ENCODE peak calls at places on chromosomes 12 and 14, in ten cellular contexts. One of them, this sample, is unnamed.

GRCh38 chr12:31650927-31651326 is 8.6 kb upstream of the ETFBKMT start:
- DNase-seq in AG04449: no peak
- DNase-seq in psoas muscle: no peak
- DNase-seq in epithelial cell of esophagus: peak; percentile 9
- DNase-seq in sigmoid colon: no peak
- DNase-seq in ovary: no peak
- DNase-seq in AG04450: no peak
- DNase-seq in spleen: no peak
- DNase-seq in fibroblast of villous mesenchyme: peak; percentile 89
- DNase-seq in CD8-positive, alpha-beta memory T cell: no peak
- DNase-seq in this sample: no peak

GRCh38 chr12:30019386-30020140 is 235.8 kb upstream of the TMTC1 start:
- DNase-seq in AG04449: no peak
- DNase-seq in psoas muscle: no peak
- DNase-seq in epithelial cell of esophagus: no peak
- DNase-seq in sigmoid colon: no peak
- DNase-seq in ovary: no peak
- DNase-seq in AG04450: no peak
- DNase-seq in spleen: no peak
- DNase-seq in fibroblast of villous mesenchyme: peak; percentile 70
- DNase-seq in CD8-positive, alpha-beta memory T cell: no peak
- DNase-seq in this sample: peak; percentile 28

GRCh38 chr12:74509886-74510285 is 27.7 kb upstream of the ATXN7L3B start:
- DNase-seq in AG04449: no peak
- DNase-seq in psoas muscle: no peak
- DNase-seq in epithelial cell of esophagus: no peak
- DNase-seq in sigmoid colon: no peak
- DNase-seq in ovary: no peak
- DNase-seq in AG04450: no peak
- DNase-seq in spleen: no peak
- DNase-seq in fibroblast of villous mesenchyme: no peak
- DNase-seq in CD8-positive, alpha-beta memory T cell: no peak
- DNase-seq in this sample: no peak

GRCh38 chr12:101877816-101878811 is 734 bp downstream of the DRAM1 start:
- DNase-seq in AG04449: no peak
- DNase-seq in psoas muscle: peak; percentile 65
- DNase-seq in epithelial cell of esophagus: peak; percentile 32
- DNase-seq in sigmoid colon: peak; percentile 75
- DNase-seq in ovary: no peak
- DNase-seq in AG04450: no peak
- DNase-seq in spleen: no peak
- DNase-seq in fibroblast of villous mesenchyme: peak; percentile 53
- DNase-seq in CD8-positive, alpha-beta memory T cell: no peak
- DNase-seq in this sample: peak; percentile 23

GRCh38 chr12:47768323-47768811 is 4.7 kb upstream of the SLC48A1 start:
- DNase-seq in AG04449: no peak
- DNase-seq in psoas muscle: no peak
- DNase-seq in epithelial cell of esophagus: peak; percentile 85
- DNase-seq in sigmoid colon: no peak
- DNase-seq in ovary: no peak
- DNase-seq in AG04450: no peak
- DNase-seq in spleen: no peak
- DNase-seq in fibroblast of villous mesenchyme: no peak
- DNase-seq in CD8-positive, alpha-beta memory T cell: no peak
- DNase-seq in this sample: peak; percentile 69

GRCh38 chr12:106078358-106079025 is 60.3 kb downstream of the NUAK1 start:
- DNase-seq in AG04449: peak; percentile 41
- DNase-seq in psoas muscle: peak; percentile 92
- DNase-seq in epithelial cell of esophagus: peak; percentile 21
- DNase-seq in sigmoid colon: peak; percentile 75
- DNase-seq in ovary: no peak
- DNase-seq in AG04450: no peak
- DNase-seq in spleen: no peak
- DNase-seq in fibroblast of villous mesenchyme: no peak
- DNase-seq in CD8-positive, alpha-beta memory T cell: no peak
- DNase-seq in this sample: peak; percentile 30

GRCh38 chr14:90827919-90828610 is 11.8 kb upstream of the TTC7B start:
- DNase-seq in AG04449: no peak
- DNase-seq in psoas muscle: peak; percentile 96
- DNase-seq in epithelial cell of esophagus: peak; percentile 87
- DNase-seq in sigmoid colon: peak; percentile 96
- DNase-seq in ovary: peak; percentile 92
- DNase-seq in AG04450: peak; percentile 26
- DNase-seq in spleen: peak; percentile 97
- DNase-seq in fibroblast of villous mesenchyme: peak; percentile 84
- DNase-seq in CD8-positive, alpha-beta memory T cell: peak; percentile 86
- DNase-seq in this sample: peak; percentile 82

GRCh38 chr14:100093322-100093721 is 28.1 kb downstream of the EVL start:
- DNase-seq in AG04449: no peak
- DNase-seq in psoas muscle: no peak
- DNase-seq in epithelial cell of esophagus: no peak
- DNase-seq in sigmoid colon: no peak
- DNase-seq in ovary: no peak
- DNase-seq in AG04450: no peak
- DNase-seq in spleen: no peak
- DNase-seq in fibroblast of villous mesenchyme: no peak
- DNase-seq in CD8-positive, alpha-beta memory T cell: no peak
- DNase-seq in this sample: no peak

GRCh38 chr14:105851716-105852377 is 325.5 kb downstream of the TMEM121 start:
- DNase-seq in AG04449: no peak
- DNase-seq in psoas muscle: no peak
- DNase-seq in epithelial cell of esophagus: no peak
- DNase-seq in sigmoid colon: peak; percentile 52
- DNase-seq in ovary: no peak
- DNase-seq in AG04450: no peak
- DNase-seq in spleen: peak; percentile 75
- DNase-seq in fibroblast of villous mesenchyme: no peak
- DNase-seq in CD8-positive, alpha-beta memory T cell: no peak
- DNase-seq in this sample: no peak

GRCh38 chr12:44317651-44318126 is 481.8 kb downstream of the TMEM117 start:
- DNase-seq in AG04449: peak; percentile 3
- DNase-seq in psoas muscle: no peak
- DNase-seq in epithelial cell of esophagus: peak; percentile 49
- DNase-seq in sigmoid colon: no peak
- DNase-seq in ovary: no peak
- DNase-seq in AG04450: peak; percentile 3
- DNase-seq in spleen: no peak
- DNase-seq in fibroblast of villous mesenchyme: peak; percentile 15
- DNase-seq in CD8-positive, alpha-beta memory T cell: no peak
- DNase-seq in this sample: peak; percentile 27

GRCh38 chr12:4270016-4270669 is 3.4 kb upstream of the CCND2 start:
- DNase-seq in AG04449: no peak
- DNase-seq in psoas muscle: no peak
- DNase-seq in epithelial cell of esophagus: peak; percentile 31
- DNase-seq in sigmoid colon: no peak
- DNase-seq in ovary: no peak
- DNase-seq in AG04450: no peak
- DNase-seq in spleen: peak; percentile 89
- DNase-seq in fibroblast of villous mesenchyme: no peak
- DNase-seq in CD8-positive, alpha-beta memory T cell: peak; percentile 26
- DNase-seq in this sample: no peak

DNA sequence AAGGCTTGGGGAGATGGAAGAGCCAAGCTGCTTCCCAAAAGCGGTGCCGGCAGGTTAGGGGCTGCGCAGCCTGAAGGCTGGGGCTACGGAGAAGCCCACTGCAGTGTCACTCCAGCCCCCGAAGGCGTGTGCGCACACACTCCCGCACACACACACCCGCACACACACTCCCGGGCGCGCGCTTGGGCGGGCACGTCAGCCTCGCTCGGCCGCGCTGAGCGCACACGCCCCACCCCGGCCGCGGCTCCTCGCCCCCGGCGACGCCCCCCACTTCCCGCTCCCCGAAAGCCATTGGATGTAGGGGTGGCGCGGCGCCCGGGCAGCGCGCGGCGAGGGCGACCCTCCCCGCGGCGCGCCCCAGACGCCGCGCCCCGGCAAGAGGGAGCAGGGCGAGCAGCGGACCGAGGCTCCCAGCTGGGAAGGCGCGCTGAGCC is at the start of gene KCNK10:
- DNase-seq in AG04449: no peak
- DNase-seq in psoas muscle: no peak
- DNase-seq in epithelial cell of esophagus: peak; percentile 3
- DNase-seq in sigmoid colon: no peak
- DNase-seq in ovary: no peak
- DNase-seq in AG04450: no peak
- DNase-seq in spleen: no peak
- DNase-seq in fibroblast of villous mesenchyme: no peak
- DNase-seq in CD8-positive, alpha-beta memory T cell: no peak
- DNase-seq in this sample: no peak
- H3K4me3 ChIP-seq in AG04449: peak within 1 kb of the TSS; percentile 36
- H3K4me3 ChIP-seq in psoas muscle: peak within 1 kb of the TSS; percentile 44
- H3K4me3 ChIP-seq in epithelial cell of esophagus: no peak within 1 kb of the TSS
- H3K4me3 ChIP-seq in sigmoid colon: peak within 1 kb of the TSS; percentile 35
- H3K4me3 ChIP-seq in ovary: no peak within 1 kb of the TSS
- H3K4me3 ChIP-seq in AG04450: peak within 1 kb of the TSS; percentile 40
- H3K4me3 ChIP-seq in spleen: peak within 1 kb of the TSS; percentile 30
- H3K4me3 ChIP-seq in fibroblast of villous mesenchyme: peak within 1 kb of the TSS; percentile 12
- H3K4me3 ChIP-seq in CD8-positive, alpha-beta memory T cell: no peak within 1 kb of the TSS
- H3K4me3 ChIP-seq in this sample: peak within 1 kb of the TSS; percentile 18

DNA sequence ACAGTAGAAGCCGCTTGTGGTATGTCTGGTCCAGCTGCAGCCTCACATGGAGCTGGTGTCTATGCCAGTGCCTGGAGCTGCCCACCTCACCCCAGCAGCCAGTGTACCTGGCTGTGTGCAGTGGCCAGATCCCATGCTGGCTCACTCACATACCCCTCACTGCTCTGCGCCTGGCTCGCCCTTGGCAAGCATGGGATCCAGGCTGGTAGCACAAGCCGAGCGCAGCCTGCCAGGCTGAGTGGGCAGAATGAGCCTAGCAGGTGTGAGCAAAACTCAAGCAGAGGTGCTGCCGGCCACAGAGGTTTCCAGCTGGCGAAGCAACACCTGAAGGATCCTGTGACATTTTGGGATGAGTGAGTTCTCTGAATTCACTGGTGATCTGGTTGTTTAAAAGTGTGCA is 5.0 kb upstream of the BTBD7 start:
- DNase-seq in AG04449: no peak
- DNase-seq in psoas muscle: no peak
- DNase-seq in epithelial cell of esophagus: no peak
- DNase-seq in sigmoid colon: no peak
- DNase-seq in ovary: no peak
- DNase-seq in AG04450: no peak
- DNase-seq in spleen: no peak
- DNase-seq in fibroblast of villous mesenchyme: no peak
- DNase-seq in CD8-positive, alpha-beta memory T cell: no peak
- DNase-seq in this sample: no peak
- H3K4me3 ChIP-seq in AG04449: no peak overlapping the region
- H3K4me3 ChIP-seq in psoas muscle: no peak overlapping the region
- H3K4me3 ChIP-seq in epithelial cell of esophagus: no peak overlapping the region
- H3K4me3 ChIP-seq in sigmoid colon: no peak overlapping the region
- H3K4me3 ChIP-seq in ovary: no peak overlapping the region
- H3K4me3 ChIP-seq in AG04450: no peak overlapping the region
- H3K4me3 ChIP-seq in spleen: no peak overlapping the region
- H3K4me3 ChIP-seq in fibroblast of villous mesenchyme: no peak overlapping the region
- H3K4me3 ChIP-seq in CD8-positive, alpha-beta memory T cell: no peak overlapping the region
- H3K4me3 ChIP-seq in this sample: no peak overlapping the region

GRCh38 chr12:6226002-6226700 is 26.0 kb downstream of the CD9 start:
- DNase-seq in AG04449: no peak
- DNase-seq in psoas muscle: peak; percentile 84
- DNase-seq in epithelial cell of esophagus: peak; percentile 96
- DNase-seq in sigmoid colon: peak; percentile 97
- DNase-seq in ovary: peak; percentile 88
- DNase-seq in AG04450: no peak
- DNase-seq in spleen: no peak
- DNase-seq in fibroblast of villous mesenchyme: peak; percentile 88
- DNase-seq in CD8-positive, alpha-beta memory T cell: no peak
- DNase-seq in this sample: peak; percentile 61
- H3K4me3 ChIP-seq in AG04449: no peak overlapping the region
- H3K4me3 ChIP-seq in psoas muscle: peak overlapping the region; percentile 56
- H3K4me3 ChIP-seq in epithelial cell of esophagus: peak overlapping the region; percentile 9
- H3K4me3 ChIP-seq in sigmoid colon: peak overlapping the region; percentile 8
- H3K4me3 ChIP-seq in ovary: peak overlapping the region; percentile 5
- H3K4me3 ChIP-seq in AG04450: no peak overlapping the region
- H3K4me3 ChIP-seq in spleen: no peak overlapping the region
- H3K4me3 ChIP-seq in fibroblast of villous mesenchyme: no peak overlapping the region
- H3K4me3 ChIP-seq in CD8-positive, alpha-beta memory T cell: no peak overlapping the region
- H3K4me3 ChIP-seq in this sample: peak overlapping the region; percentile 4

GRCh38 chr14:23696706-23697239 is 60.6 kb downstream of the DHRS2 start:
- DNase-seq in AG04449: no peak
- DNase-seq in psoas muscle: no peak
- DNase-seq in epithelial cell of esophagus: no peak
- DNase-seq in sigmoid colon: no peak
- DNase-seq in ovary: peak; percentile 26
- DNase-seq in AG04450: no peak
- DNase-seq in spleen: no peak
- DNase-seq in fibroblast of villous mesenchyme: no peak
- DNase-seq in CD8-positive, alpha-beta memory T cell: no peak
- DNase-seq in this sample: no peak

GRCh38 chr14:23693252-23693775 is 57.1 kb downstream of the DHRS2 start:
- DNase-seq in AG04449: no peak
- DNase-seq in psoas muscle: no peak
- DNase-seq in epithelial cell of esophagus: no peak
- DNase-seq in sigmoid colon: no peak
- DNase-seq in ovary: peak; percentile 28
- DNase-seq in AG04450: no peak
- DNase-seq in spleen: no peak
- DNase-seq in fibroblast of villous mesenchyme: no peak
- DNase-seq in CD8-positive, alpha-beta memory T cell: no peak
- DNase-seq in this sample: no peak

GRCh38 chr14:23697689-23698088 is 61.5 kb downstream of the DHRS2 start:
- DNase-seq in AG04449: no peak
- DNase-seq in psoas muscle: no peak
- DNase-seq in epithelial cell of esophagus: no peak
- DNase-seq in sigmoid colon: no peak
- DNase-seq in ovary: no peak
- DNase-seq in AG04450: no peak
- DNase-seq in spleen: no peak
- DNase-seq in fibroblast of villous mesenchyme: no peak
- DNase-seq in CD8-positive, alpha-beta memory T cell: no peak
- DNase-seq in this sample: no peak

GRCh38 chr14:23694085-23694975 is 58.2 kb downstream of the DHRS2 start:
- DNase-seq in AG04449: no peak
- DNase-seq in psoas muscle: no peak
- DNase-seq in epithelial cell of esophagus: peak; percentile 86
- DNase-seq in sigmoid colon: no peak
- DNase-seq in ovary: peak; percentile 55
- DNase-seq in AG04450: no peak
- DNase-seq in spleen: no peak
- DNase-seq in fibroblast of villous mesenchyme: peak; percentile 52
- DNase-seq in CD8-positive, alpha-beta memory T cell: no peak
- DNase-seq in this sample: peak; percentile 60

DNA sequence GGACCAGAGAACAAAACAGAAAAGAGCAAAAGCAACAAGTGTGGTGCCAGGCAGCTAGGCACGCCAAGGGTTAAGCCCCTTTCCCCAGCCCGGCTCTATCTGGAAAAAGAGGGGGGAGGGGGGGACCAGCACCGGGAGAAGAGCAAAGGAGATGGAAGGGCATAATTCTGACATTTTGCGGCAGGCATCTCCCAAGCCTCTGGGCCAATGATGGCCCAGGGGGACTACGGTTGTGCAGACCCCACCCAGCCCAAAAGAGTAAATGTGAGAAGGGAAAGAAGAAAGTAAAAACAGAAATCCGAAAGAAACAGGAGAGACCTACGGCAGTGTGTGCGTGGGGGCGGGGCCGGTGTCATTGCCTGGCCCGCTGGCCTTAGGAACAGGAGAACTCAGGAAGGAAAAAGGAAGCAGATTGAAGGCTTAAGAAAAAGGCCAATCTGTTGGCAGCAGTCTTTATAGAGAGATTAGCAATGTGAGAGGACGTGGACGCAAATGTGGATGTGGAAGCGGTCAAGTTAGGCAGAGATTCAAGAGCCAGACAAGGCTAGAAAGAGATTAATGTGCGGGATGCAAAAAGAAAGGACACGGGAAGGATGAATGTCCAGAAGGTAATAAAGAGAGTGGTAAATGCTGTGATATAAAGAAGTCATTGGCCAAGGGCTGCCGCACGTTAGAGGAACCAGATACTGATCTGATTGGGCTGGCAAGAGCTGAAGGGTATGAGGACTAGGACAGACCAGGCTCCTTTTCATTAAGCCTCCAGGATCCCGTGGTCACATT is 59.2 kb downstream of the DHRS2 start:
- DNase-seq in AG04449: no peak
- DNase-seq in psoas muscle: no peak
- DNase-seq in epithelial cell of esophagus: no peak
- DNase-seq in sigmoid colon: no peak
- DNase-seq in ovary: peak; percentile 61
- DNase-seq in AG04450: no peak
- DNase-seq in spleen: no peak
- DNase-seq in fibroblast of villous mesenchyme: no peak
- DNase-seq in CD8-positive, alpha-beta memory T cell: no peak
- DNase-seq in this sample: no peak
- H3K4me3 ChIP-seq in AG04449: no peak overlapping the region
- H3K4me3 ChIP-seq in psoas muscle: peak overlapping the region; percentile 22
- H3K4me3 ChIP-seq in epithelial cell of esophagus: no peak overlapping the region
- H3K4me3 ChIP-seq in sigmoid colon: peak overlapping the region; percentile 41
- H3K4me3 ChIP-seq in ovary: peak overlapping the region; percentile 34
- H3K4me3 ChIP-seq in AG04450: no peak overlapping the region
- H3K4me3 ChIP-seq in spleen: peak overlapping the region; percentile 10
- H3K4me3 ChIP-seq in fibroblast of villous mesenchyme: peak overlapping the region; percentile 45
- H3K4me3 ChIP-seq in CD8-positive, alpha-beta memory T cell: no peak overlapping the region
- H3K4me3 ChIP-seq in this sample: no peak overlapping the region